ENCODE peak calls at places on chromosomes 13 and 19, in five cellular contexts. M is WTC11, T is GM12878, C is HepG2, U is K562. Z is an unnamed sample.

GRCh38 chr19:10228925-10229324 is 2.2 kb downstream of the S1PR2 start:
- DNase-seq in M (peak; percentile 54), T (no peak), C (peak; percentile 48), U (peak; percentile 70), Z (no peak)

GRCh38 chr19:9407827-9408226 is 27.5 kb downstream of the ZNF266 start:
- DNase-seq in M (no peak), T (no peak), C (no peak), U (no peak), Z (no peak)

GRCh38 chr13:51614350-51614786 is 30.1 kb downstream of the WDFY2 start:
- DNase-seq in M (no peak), T (peak; percentile 56), C (no peak), U (no peak), Z (no peak)

GRCh38 chr13:99796175-99796819 is 175.3 kb downstream of the ZIC5 start:
- DNase-seq in M (peak; percentile 72), T (no peak), C (peak; percentile 29), U (peak; percentile 33), Z (peak; percentile 80)

GRCh38 chr19:50669319-50670101 is 20.3 kb downstream of the C19orf81 start:
- DNase-seq in M (no peak), T (no peak), C (no peak), U (peak; percentile 68), Z (no peak)

GRCh38 chr13:93151277-93151676 is 75.3 kb upstream of the GPC6 start:
- DNase-seq in M (no peak), T (no peak), C (no peak), U (no peak), Z (no peak)

GRCh38 chr13:51938454-51938853 is 72.8 kb downstream of the ATP7B start:
- DNase-seq in M (no peak), T (no peak), C (no peak), U (no peak), Z (no peak)

GRCh38 chr13:27131202-27131623 is 40.4 kb downstream of the USP12 start:
- DNase-seq in M (no peak), T (peak; percentile 99), C (no peak), U (peak; percentile 13), Z (no peak)

GRCh38 chr13:106534844-106535551 is 464 bp downstream of the EFNB2 start:
- DNase-seq in M (peak; percentile 38), T (no peak), C (no peak), U (no peak), Z (peak; percentile 76)

GRCh38 chr13:105774739-105775460 is 760.6 kb downstream of the EFNB2 start:
- DNase-seq in M (no peak), T (no peak), C (peak; percentile 43), U (no peak), Z (no peak)

GRCh38 chr13:51793570-51794273 is 10.2 kb downstream of the DHRS12 start:
- DNase-seq in M (no peak), T (peak; percentile 70), C (no peak), U (peak; percentile 62), Z (no peak)

GRCh38 chr19:43755256-43755801 is 567 bp upstream of the SMG9 start:
- DNase-seq in M (peak; percentile 62), T (no peak), C (no peak), U (peak; percentile 87), Z (peak; percentile 78)

GRCh38 chr13:104534847-104535246 is 1468.6 kb upstream of the SLC10A2 start:
- DNase-seq in M (peak; percentile 59), T (no peak), C (no peak), U (no peak), Z (no peak)

GRCh38 chr19:19628499-19629134 is 597 bp upstream of the LPAR2 start:
- DNase-seq in M (peak; percentile 91), T (no peak), C (no peak), U (no peak), Z (peak; percentile 73)

GRCh38 chr19:28289294-28290063 is 923.5 kb downstream of the UQCRFS1 start:
- DNase-seq in M (no peak), T (no peak), C (no peak), U (no peak), Z (no peak)

GRCh38 chr13:94248454-94249233 is 230.8 kb downstream of the DCT start:
- DNase-seq in M (no peak), T (no peak), C (no peak), U (no peak), Z (no peak)

GRCh38 chr19:55703790-55704215 is 28.8 kb downstream of the EPN1 start:
- DNase-seq in M (peak; percentile 83), T (no peak), C (no peak), U (peak; percentile 78), Z (peak; percentile 92)

GRCh38 chr13:33017410-33017929 is 1.2 kb downstream of the KL start:
- DNase-seq in M (peak; percentile 34), T (peak; percentile 65), C (peak; percentile 18), U (peak; percentile 10), Z (no peak)
- TF ChIP-seq ATF2 in M (no peak), T (peak; percentile 43), C (no peak), U (no peak), Z (no peak)

DNA sequence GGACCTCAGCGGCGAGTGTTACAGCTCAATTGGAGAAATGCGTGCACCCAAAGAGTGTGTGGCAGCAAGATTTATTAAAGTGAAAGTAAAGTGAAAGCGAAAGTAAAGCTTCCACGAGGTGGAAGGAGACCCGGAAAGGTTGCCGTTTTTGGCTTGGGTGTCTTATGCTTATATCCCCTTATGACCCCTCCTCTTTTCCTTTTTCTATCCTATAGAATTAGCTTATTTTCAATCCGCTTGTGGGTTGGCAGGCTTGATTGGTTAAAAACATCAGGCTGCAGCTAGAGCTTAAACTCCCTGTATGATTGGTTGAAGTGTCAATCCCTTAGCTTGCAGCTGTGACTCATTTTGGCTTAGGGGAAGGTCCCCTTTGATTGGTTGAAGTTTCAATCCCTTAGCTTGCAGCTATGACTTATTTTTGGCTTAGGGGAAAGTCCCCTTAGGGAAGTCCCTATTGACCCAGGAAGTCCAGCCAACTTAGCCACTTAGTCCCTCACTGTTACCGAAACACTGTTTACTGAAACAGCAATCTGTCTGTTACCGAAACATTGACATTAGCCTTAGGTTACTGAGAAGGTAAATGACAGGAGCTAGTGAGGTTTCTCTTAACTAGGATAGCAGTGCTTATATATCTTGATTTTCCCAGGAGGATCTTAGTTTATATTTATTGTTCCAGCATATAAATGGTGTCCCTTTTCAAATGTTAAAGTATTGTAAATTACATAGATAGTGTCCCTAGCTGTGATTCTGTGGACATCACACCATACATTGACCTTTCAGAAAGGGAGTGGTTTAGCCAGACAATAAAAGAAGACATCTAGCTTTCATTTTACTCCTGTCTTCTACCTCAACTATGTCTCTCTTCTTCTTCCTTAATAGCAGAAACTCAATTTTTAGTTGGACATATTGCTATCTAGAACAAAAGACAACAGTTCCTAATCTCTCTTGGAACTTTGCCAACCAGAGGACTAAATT is 575.8 kb downstream of the DACH1 start:
- DNase-seq in M (no peak), T (peak; percentile 71), C (peak; percentile 66), U (no peak), Z (no peak)
- TF ChIP-seq ATF2 in M (no peak), T (peak; percentile 16), C (no peak), U (no peak), Z (no peak)

GRCh38 chr19:4455742-4456565 is 1.6 kb downstream of the UBXN6 start:
- DNase-seq in M (no peak), T (no peak), C (peak; percentile 25), U (peak; percentile 46), Z (no peak)

GRCh38 chr19:4456843-4457653 is 546 bp downstream of the UBXN6 start:
- DNase-seq in M (peak; percentile 72), T (no peak), C (no peak), U (peak; percentile 91), Z (peak; percentile 44)

GRCh38 chr19:4457654-4458406 is at the start of gene UBXN6:
- DNase-seq in M (peak; percentile 98), T (peak; percentile 86), C (peak; percentile 95), U (peak; percentile 96), Z (peak; percentile 94)

GRCh38 chr19:4454952-4455738 is 2.4 kb downstream of the UBXN6 start:
- DNase-seq in M (no peak), T (no peak), C (no peak), U (peak; percentile 90), Z (no peak)

GRCh38 chr19:4456566-4456842 is 1.1 kb downstream of the UBXN6 start:
- DNase-seq in M (no peak), T (no peak), C (no peak), U (no peak), Z (no peak)
- TF ChIP-seq ATF2 in M (no peak), T (no peak), C (no peak), U (no peak), Z (no peak)

DNA sequence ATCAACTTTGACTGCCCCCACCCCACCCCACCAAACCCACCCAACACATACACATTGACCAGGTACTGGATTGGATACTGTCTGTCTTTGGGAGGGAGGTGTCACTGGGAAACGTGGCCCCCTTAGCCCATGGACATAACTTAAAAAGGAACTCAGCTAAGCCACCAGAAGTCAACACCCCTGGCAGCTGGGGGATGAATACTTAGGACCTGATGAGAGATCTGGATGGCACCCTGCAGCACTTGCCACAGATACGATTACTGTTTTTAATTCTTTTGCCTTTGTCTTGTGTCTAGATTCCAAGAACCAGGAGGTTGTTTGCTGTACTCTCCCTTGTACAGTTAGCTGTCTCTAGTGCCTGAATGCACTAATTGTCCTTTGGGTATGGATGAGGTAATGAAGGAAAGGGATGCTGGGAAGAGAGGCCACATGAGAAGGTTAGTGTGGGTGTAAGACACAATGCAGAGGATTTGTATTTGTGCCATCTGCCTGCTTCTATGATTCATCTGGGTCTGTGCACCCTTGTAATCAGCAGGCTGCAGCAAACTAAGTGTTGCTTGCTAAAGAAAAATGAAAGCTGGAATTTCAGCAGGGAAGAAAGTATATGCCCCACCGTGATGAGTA is 385.8 kb downstream of the KCNRG start:
- DNase-seq in M (no peak), T (no peak), C (peak; percentile 5), U (no peak), Z (no peak)
- TF ChIP-seq ATF2 in M (no peak), T (no peak), C (no peak), U (no peak), Z (no peak)

Z was measured in H1.